ENCODE peak calls at places on chromosomes 11 and 22, in five cellular contexts. X is HAP-1, N is HEK293T, Y is substantia nigra, Z is adipocyte. U is an unnamed sample.

GRCh38 chr11:75768909-75769771 is 562 bp downstream of the DGAT2 start:
- DNase-seq in N (no peak), X (no peak), Y (no peak), Z (no peak), U (no peak)

GRCh38 chr22:46731246-46732040 is 6.6 kb downstream of the CERK start:
- DNase-seq in Y (no peak), X (no peak), Z (peak), N (no peak), U (no peak)

GRCh38 chr11:134384406-134384805 is 27.6 kb downstream of the B3GAT1 start:
- DNase-seq in Y (no peak), X (no peak), Z (no peak), N (no peak), U (no peak)

GRCh38 chr11:45238724-45239123 is 47.4 kb downstream of the SYT13 start:
- DNase-seq in Z (peak), Y (no peak), X (no peak), N (no peak), U (peak)

GRCh38 chr11:78230161-78230877 is 41.6 kb downstream of the USP35 start:
- DNase-seq in X (no peak), Y (no peak), N (no peak), Z (no peak), U (no peak)

GRCh38 chr11:107916671-107917241 is 11.5 kb upstream of the RAB39A start:
- DNase-seq in Z (peak), X (no peak), Y (no peak), N (peak), U (peak)

GRCh38 chr22:37672920-37673453 is 2.4 kb upstream of the LGALS1 start:
- DNase-seq in X (no peak), N (no peak), Z (no peak), Y (no peak), U (no peak)

GRCh38 chr11:2677127-2677526 is 22.7 kb downstream of the KCNQ1OT1 start:
- DNase-seq in Y (no peak), N (no peak), X (no peak), Z (no peak), U (no peak)

GRCh38 chr11:35177370-35177769 is 38.4 kb downstream of the CD44 start:
- DNase-seq in X (no peak), Z (no peak), Y (no peak), N (no peak), U (peak)